ENCODE peak calls at places on chromosomes 7 and 10, in nine cellular contexts. One of them, this sample, is unnamed.

GRCh38 chr7:84112771-84113170 is 81.8 kb downstream of the SEMA3A start:
- DNase-seq in hepatocyte: no peak
- DNase-seq in iPS DF 6.9: no peak
- DNase-seq in Peyer's patch: no peak
- DNase-seq in CD4-positive, alpha-beta T cell: no peak
- DNase-seq in heart right ventricle: peak; percentile 32
- DNase-seq in A549: no peak
- DNase-seq in OCI-LY7: no peak
- DNase-seq in endothelial cell of umbilical vein: no peak
- DNase-seq in this sample: no peak

GRCh38 chr10:45446858-45447257 is 72.8 kb downstream of the ALOX5 start:
- DNase-seq in A549: no peak
- DNase-seq in heart right ventricle: no peak
- DNase-seq in Peyer's patch: no peak
- DNase-seq in hepatocyte: no peak
- DNase-seq in iPS DF 6.9: no peak
- DNase-seq in CD4-positive, alpha-beta T cell: no peak
- DNase-seq in endothelial cell of umbilical vein: no peak
- DNase-seq in OCI-LY7: no peak
- DNase-seq in this sample: no peak

GRCh38 chr7:121330053-121330833 is 1.4 kb downstream of the WNT16 start:
- DNase-seq in CD4-positive, alpha-beta T cell: no peak
- DNase-seq in iPS DF 6.9: no peak
- DNase-seq in heart right ventricle: no peak
- DNase-seq in Peyer's patch: peak; percentile 49
- DNase-seq in hepatocyte: no peak
- DNase-seq in OCI-LY7: no peak
- DNase-seq in endothelial cell of umbilical vein: no peak
- DNase-seq in A549: no peak
- DNase-seq in this sample: no peak

GRCh38 chr7:70053421-70053820 is 455.1 kb downstream of the AUTS2 start:
- DNase-seq in Peyer's patch: no peak
- DNase-seq in heart right ventricle: no peak
- DNase-seq in A549: no peak
- DNase-seq in endothelial cell of umbilical vein: no peak
- DNase-seq in OCI-LY7: no peak
- DNase-seq in iPS DF 6.9: no peak
- DNase-seq in hepatocyte: no peak
- DNase-seq in CD4-positive, alpha-beta T cell: no peak
- DNase-seq in this sample: no peak

GRCh38 chr7:45581271-45581780 is 7.2 kb downstream of the ADCY1 start:
- DNase-seq in endothelial cell of umbilical vein: no peak
- DNase-seq in CD4-positive, alpha-beta T cell: no peak
- DNase-seq in heart right ventricle: no peak
- DNase-seq in OCI-LY7: no peak
- DNase-seq in hepatocyte: no peak
- DNase-seq in Peyer's patch: peak; percentile 17
- DNase-seq in A549: no peak
- DNase-seq in iPS DF 6.9: no peak
- DNase-seq in this sample: no peak

GRCh38 chr10:87707254-87707653 is 47.6 kb downstream of the PAPSS2 start:
- DNase-seq in OCI-LY7: no peak
- DNase-seq in Peyer's patch: no peak
- DNase-seq in A549: no peak
- DNase-seq in iPS DF 6.9: no peak
- DNase-seq in CD4-positive, alpha-beta T cell: no peak
- DNase-seq in endothelial cell of umbilical vein: no peak
- DNase-seq in heart right ventricle: no peak
- DNase-seq in hepatocyte: no peak
- DNase-seq in this sample: no peak

GRCh38 chr7:133502498-133502897 is 249.6 kb downstream of the EXOC4 start:
- DNase-seq in A549: no peak
- DNase-seq in OCI-LY7: no peak
- DNase-seq in iPS DF 6.9: no peak
- DNase-seq in Peyer's patch: no peak
- DNase-seq in endothelial cell of umbilical vein: no peak
- DNase-seq in CD4-positive, alpha-beta T cell: no peak
- DNase-seq in hepatocyte: no peak
- DNase-seq in heart right ventricle: no peak
- DNase-seq in this sample: no peak

GRCh38 chr7:11331128-11332102 is 357.7 kb downstream of the PHF14 start:
- DNase-seq in Peyer's patch: no peak
- DNase-seq in OCI-LY7: no peak
- DNase-seq in hepatocyte: no peak
- DNase-seq in CD4-positive, alpha-beta T cell: no peak
- DNase-seq in iPS DF 6.9: no peak
- DNase-seq in endothelial cell of umbilical vein: no peak
- DNase-seq in A549: no peak
- DNase-seq in heart right ventricle: no peak
- DNase-seq in this sample: no peak

GRCh38 chr7:99098824-99099498 is 44.9 kb downstream of the SMURF1 start:
- DNase-seq in Peyer's patch: no peak
- DNase-seq in iPS DF 6.9: no peak
- DNase-seq in A549: peak; percentile 76
- DNase-seq in hepatocyte: peak; percentile 67
- DNase-seq in CD4-positive, alpha-beta T cell: no peak
- DNase-seq in heart right ventricle: no peak
- DNase-seq in endothelial cell of umbilical vein: no peak
- DNase-seq in OCI-LY7: no peak
- DNase-seq in this sample: no peak

GRCh38 chr10:113953505-113954272 is 90.0 kb upstream of the ADRB1 start:
- DNase-seq in CD4-positive, alpha-beta T cell: no peak
- DNase-seq in hepatocyte: no peak
- DNase-seq in endothelial cell of umbilical vein: no peak
- DNase-seq in A549: no peak
- DNase-seq in heart right ventricle: no peak
- DNase-seq in OCI-LY7: peak; percentile 46
- DNase-seq in iPS DF 6.9: no peak
- DNase-seq in Peyer's patch: no peak
- DNase-seq in this sample: no peak

GRCh38 chr10:6581750-6582697 is 1.9 kb upstream of the PRKCQ start:
- DNase-seq in endothelial cell of umbilical vein: no peak
- DNase-seq in A549: no peak
- DNase-seq in heart right ventricle: no peak
- DNase-seq in hepatocyte: no peak
- DNase-seq in iPS DF 6.9: no peak
- DNase-seq in CD4-positive, alpha-beta T cell: no peak
- DNase-seq in OCI-LY7: no peak
- DNase-seq in Peyer's patch: no peak
- DNase-seq in this sample: no peak

GRCh38 chr10:18104223-18104872 is 35.9 kb upstream of the CACNB2 start:
- DNase-seq in heart right ventricle: peak; percentile 50
- DNase-seq in hepatocyte: peak; percentile 55
- DNase-seq in CD4-positive, alpha-beta T cell: no peak
- DNase-seq in endothelial cell of umbilical vein: peak; percentile 52
- DNase-seq in iPS DF 6.9: peak; percentile 31
- DNase-seq in OCI-LY7: peak; percentile 39
- DNase-seq in A549: peak; percentile 52
- DNase-seq in Peyer's patch: peak; percentile 75
- DNase-seq in this sample: peak; percentile 16

GRCh38 chr7:124100190-124100589 is 67.3 kb upstream of the TMEM229A start:
- DNase-seq in OCI-LY7: no peak
- DNase-seq in iPS DF 6.9: no peak
- DNase-seq in Peyer's patch: no peak
- DNase-seq in endothelial cell of umbilical vein: no peak
- DNase-seq in CD4-positive, alpha-beta T cell: no peak
- DNase-seq in A549: no peak
- DNase-seq in heart right ventricle: no peak
- DNase-seq in hepatocyte: no peak
- DNase-seq in this sample: no peak

GRCh38 chr7:151311294-151311864 is 30.2 kb upstream of the NUB1 start:
- DNase-seq in heart right ventricle: no peak
- DNase-seq in hepatocyte: no peak
- DNase-seq in OCI-LY7: peak; percentile 37
- DNase-seq in CD4-positive, alpha-beta T cell: no peak
- DNase-seq in iPS DF 6.9: no peak
- DNase-seq in A549: peak; percentile 58
- DNase-seq in Peyer's patch: no peak
- DNase-seq in endothelial cell of umbilical vein: no peak
- DNase-seq in this sample: no peak

GRCh38 chr10:62632071-62632809 is 172.3 kb upstream of the ADO start:
- DNase-seq in A549: peak; percentile 17
- DNase-seq in OCI-LY7: peak; percentile 85
- DNase-seq in CD4-positive, alpha-beta T cell: peak; percentile 33
- DNase-seq in heart right ventricle: peak; percentile 77
- DNase-seq in hepatocyte: no peak
- DNase-seq in Peyer's patch: peak; percentile 87
- DNase-seq in iPS DF 6.9: no peak
- DNase-seq in endothelial cell of umbilical vein: no peak
- DNase-seq in this sample: no peak

DNA sequence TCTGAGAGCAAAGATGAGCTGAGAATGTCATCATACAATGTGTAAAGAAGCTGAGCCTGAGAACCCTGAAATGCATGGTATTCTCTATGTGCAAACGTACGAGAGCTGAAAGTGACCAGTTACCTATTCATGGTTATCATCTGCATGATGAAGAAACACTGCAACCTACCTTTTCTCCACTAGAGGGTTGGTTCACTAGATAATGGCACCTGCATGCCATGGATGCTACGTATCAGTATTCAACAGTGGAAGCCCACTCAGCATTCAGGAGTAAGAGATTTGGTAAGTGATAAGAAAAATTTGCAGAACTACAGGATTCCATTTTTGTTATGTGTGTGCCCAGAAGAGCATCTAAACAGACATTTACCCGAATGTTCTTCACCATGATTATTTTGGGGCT is 145.4 kb downstream of the PTPRN2 start:
- DNase-seq in OCI-LY7: peak; percentile 3
- DNase-seq in endothelial cell of umbilical vein: no peak
- DNase-seq in iPS DF 6.9: no peak
- DNase-seq in A549: peak; percentile 43
- DNase-seq in hepatocyte: peak; percentile 35
- DNase-seq in Peyer's patch: no peak
- DNase-seq in heart right ventricle: no peak
- DNase-seq in CD4-positive, alpha-beta T cell: no peak
- DNase-seq in this sample: no peak
- H3K9me3 ChIP-seq in OCI-LY7: no peaks in the 10 kb centered on the region
- H3K9me3 ChIP-seq in endothelial cell of umbilical vein: peaks cover 3% of the 10 kb centered on the region
- H3K9me3 ChIP-seq in iPS DF 6.9: peaks cover 19% of the 10 kb centered on the region
- H3K9me3 ChIP-seq in A549: no peaks in the 10 kb centered on the region
- H3K9me3 ChIP-seq in hepatocyte: no peaks in the 10 kb centered on the region
- H3K9me3 ChIP-seq in Peyer's patch: no peaks in the 10 kb centered on the region
- H3K9me3 ChIP-seq in heart right ventricle: no peaks in the 10 kb centered on the region
- H3K9me3 ChIP-seq in CD4-positive, alpha-beta T cell: no peaks in the 10 kb centered on the region
- H3K9me3 ChIP-seq in this sample: no peaks in the 10 kb centered on the region

DNA sequence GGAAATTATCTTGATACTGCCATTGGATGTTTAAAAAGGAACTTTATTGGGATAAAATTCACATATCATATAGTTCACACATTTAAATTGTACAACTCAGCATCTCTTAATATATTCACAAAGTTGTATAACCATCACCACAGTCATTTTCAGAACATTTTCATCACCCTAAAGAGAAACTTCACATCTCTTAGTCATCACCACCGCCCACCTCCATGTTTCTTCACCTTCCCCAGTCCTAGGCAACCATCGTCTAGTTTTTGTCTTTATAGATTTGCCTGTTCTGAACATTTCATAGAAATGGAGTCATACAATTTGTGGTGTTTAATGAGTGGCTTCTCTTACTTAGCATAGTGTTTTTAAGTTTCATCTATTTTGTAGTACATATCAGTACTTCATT is 96.6 kb downstream of the ANKRD30A start:
- DNase-seq in A549: no peak
- DNase-seq in heart right ventricle: no peak
- DNase-seq in endothelial cell of umbilical vein: no peak
- DNase-seq in OCI-LY7: no peak
- DNase-seq in hepatocyte: no peak
- DNase-seq in Peyer's patch: no peak
- DNase-seq in iPS DF 6.9: no peak
- DNase-seq in CD4-positive, alpha-beta T cell: no peak
- DNase-seq in this sample: no peak
- H3K9me3 ChIP-seq in A549: peaks cover 3% of the 10 kb centered on the region
- H3K9me3 ChIP-seq in heart right ventricle: no peaks in the 10 kb centered on the region
- H3K9me3 ChIP-seq in endothelial cell of umbilical vein: no peaks in the 10 kb centered on the region
- H3K9me3 ChIP-seq in OCI-LY7: no peaks in the 10 kb centered on the region
- H3K9me3 ChIP-seq in hepatocyte: no peaks in the 10 kb centered on the region
- H3K9me3 ChIP-seq in Peyer's patch: no peaks in the 10 kb centered on the region
- H3K9me3 ChIP-seq in iPS DF 6.9: no peaks in the 10 kb centered on the region
- H3K9me3 ChIP-seq in CD4-positive, alpha-beta T cell: no peaks in the 10 kb centered on the region
- H3K9me3 ChIP-seq in this sample: no peaks in the 10 kb centered on the region

DNA sequence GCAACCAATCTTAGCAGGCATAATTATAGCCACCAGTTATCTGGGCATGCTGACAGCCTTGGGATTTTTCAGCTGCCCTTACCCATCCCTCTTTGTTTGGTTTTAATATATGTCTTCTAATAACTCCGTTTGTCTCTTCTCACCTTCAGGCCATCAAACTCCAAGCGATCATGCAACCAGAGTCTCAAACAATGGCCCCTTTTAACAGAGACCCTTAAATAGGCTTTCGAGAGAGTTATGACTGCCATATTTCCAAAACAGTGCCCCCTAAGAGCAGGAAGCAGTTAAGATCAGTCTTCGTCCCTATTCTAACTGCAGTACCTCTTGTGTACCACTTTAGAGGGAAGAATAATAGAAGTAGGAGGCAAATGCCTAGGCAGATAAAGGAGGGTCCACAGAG is 157.5 kb downstream of the DGKB start:
- DNase-seq in CD4-positive, alpha-beta T cell: no peak
- DNase-seq in A549: no peak
- DNase-seq in Peyer's patch: no peak
- DNase-seq in iPS DF 6.9: no peak
- DNase-seq in OCI-LY7: no peak
- DNase-seq in heart right ventricle: no peak
- DNase-seq in hepatocyte: no peak
- DNase-seq in endothelial cell of umbilical vein: no peak
- DNase-seq in this sample: no peak
- H3K9me3 ChIP-seq in CD4-positive, alpha-beta T cell: peaks cover 9% of the 10 kb centered on the region
- H3K9me3 ChIP-seq in A549: no peaks in the 10 kb centered on the region
- H3K9me3 ChIP-seq in Peyer's patch: no peaks in the 10 kb centered on the region
- H3K9me3 ChIP-seq in iPS DF 6.9: peaks cover 2% of the 10 kb centered on the region
- H3K9me3 ChIP-seq in OCI-LY7: peaks cover 9% of the 10 kb centered on the region
- H3K9me3 ChIP-seq in heart right ventricle: peaks cover 46% of the 10 kb centered on the region
- H3K9me3 ChIP-seq in hepatocyte: peaks cover 12% of the 10 kb centered on the region
- H3K9me3 ChIP-seq in endothelial cell of umbilical vein: no peaks in the 10 kb centered on the region
- H3K9me3 ChIP-seq in this sample: no peaks in the 10 kb centered on the region

GRCh38 chr7:157523371-157523765 is 186.6 kb downstream of the DNAJB6 start:
- DNase-seq in endothelial cell of umbilical vein: no peak
- DNase-seq in heart right ventricle: no peak
- DNase-seq in iPS DF 6.9: no peak
- DNase-seq in CD4-positive, alpha-beta T cell: no peak
- DNase-seq in OCI-LY7: no peak
- DNase-seq in hepatocyte: no peak
- DNase-seq in Peyer's patch: peak; percentile 31
- DNase-seq in A549: no peak
- DNase-seq in this sample: no peak
- H3K9me3 ChIP-seq in endothelial cell of umbilical vein: no peaks in the 10 kb centered on the region
- H3K9me3 ChIP-seq in heart right ventricle: no peaks in the 10 kb centered on the region
- H3K9me3 ChIP-seq in iPS DF 6.9: peaks cover 28% of the 10 kb centered on the region
- H3K9me3 ChIP-seq in CD4-positive, alpha-beta T cell: no peaks in the 10 kb centered on the region
- H3K9me3 ChIP-seq in OCI-LY7: no peaks in the 10 kb centered on the region
- H3K9me3 ChIP-seq in hepatocyte: no peaks in the 10 kb centered on the region
- H3K9me3 ChIP-seq in Peyer's patch: no peaks in the 10 kb centered on the region
- H3K9me3 ChIP-seq in A549: no peaks in the 10 kb centered on the region
- H3K9me3 ChIP-seq in this sample: no peaks in the 10 kb centered on the region

This sample was measured in T-helper 17 cell.